ENCODE peak calls at places on chromosomes 11 and 22, in seven cellular contexts. One of them, this sample, is unnamed.

GRCh38 chr11:79471071-79471470 is 30.2 kb upstream of the TENM4 start:
- DNase-seq in lower lobe of right lung: no peak
- DNase-seq in NB4: no peak
- DNase-seq in osteocyte: no peak
- DNase-seq in CD4-positive, alpha-beta T cell: no peak
- DNase-seq in lung: no peak
- DNase-seq in tibial nerve: no peak
- DNase-seq in this sample: no peak

GRCh38 chr22:24435861-24436351 is 8.5 kb downstream of the ADORA2A start:
- DNase-seq in osteocyte: no peak
- DNase-seq in NB4: no peak
- DNase-seq in lung: no peak
- DNase-seq in tibial nerve: peak; percentile 5
- DNase-seq in lower lobe of right lung: no peak
- DNase-seq in CD4-positive, alpha-beta T cell: no peak
- DNase-seq in this sample: no peak

GRCh38 chr11:12494699-12495098 is 117.3 kb downstream of the PARVA start:
- DNase-seq in osteocyte: peak; percentile 0
- DNase-seq in lung: no peak
- DNase-seq in tibial nerve: no peak
- DNase-seq in lower lobe of right lung: no peak
- DNase-seq in CD4-positive, alpha-beta T cell: no peak
- DNase-seq in NB4: no peak
- DNase-seq in this sample: no peak

GRCh38 chr11:1442163-1442562 is 44.4 kb downstream of the MOB2 start:
- DNase-seq in lower lobe of right lung: no peak
- DNase-seq in lung: no peak
- DNase-seq in osteocyte: no peak
- DNase-seq in NB4: no peak
- DNase-seq in CD4-positive, alpha-beta T cell: no peak
- DNase-seq in tibial nerve: no peak
- DNase-seq in this sample: no peak

GRCh38 chr22:20953668-20954500 is 13.2 kb upstream of the AIFM3 start:
- DNase-seq in lower lobe of right lung: no peak
- DNase-seq in tibial nerve: no peak
- DNase-seq in lung: no peak
- DNase-seq in CD4-positive, alpha-beta T cell: no peak
- DNase-seq in NB4: peak; percentile 31
- DNase-seq in osteocyte: no peak
- DNase-seq in this sample: peak; percentile 59

GRCh38 chr11:110971110-110971509 is 258.9 kb upstream of the ARHGAP20 start:
- DNase-seq in CD4-positive, alpha-beta T cell: no peak
- DNase-seq in lower lobe of right lung: no peak
- DNase-seq in osteocyte: no peak
- DNase-seq in lung: no peak
- DNase-seq in NB4: peak; percentile 8
- DNase-seq in tibial nerve: no peak
- DNase-seq in this sample: no peak

GRCh38 chr11:126607374-126607773 is 251.9 kb downstream of the ST3GAL4 start:
- DNase-seq in lower lobe of right lung: no peak
- DNase-seq in lung: no peak
- DNase-seq in osteocyte: no peak
- DNase-seq in tibial nerve: peak; percentile 17
- DNase-seq in NB4: peak; percentile 51
- DNase-seq in CD4-positive, alpha-beta T cell: no peak
- DNase-seq in this sample: no peak

GRCh38 chr11:47001666-47002285 is 65.2 kb downstream of the CSTPP1 start:
- DNase-seq in lung: no peak
- DNase-seq in lower lobe of right lung: no peak
- DNase-seq in CD4-positive, alpha-beta T cell: no peak
- DNase-seq in NB4: peak; percentile 18
- DNase-seq in tibial nerve: no peak
- DNase-seq in osteocyte: no peak
- DNase-seq in this sample: no peak

GRCh38 chr11:35927730-35928129 is 16.1 kb upstream of the LDLRAD3 start:
- DNase-seq in osteocyte: peak; percentile 70
- DNase-seq in tibial nerve: peak; percentile 36
- DNase-seq in CD4-positive, alpha-beta T cell: no peak
- DNase-seq in lower lobe of right lung: peak; percentile 84
- DNase-seq in lung: peak; percentile 87
- DNase-seq in NB4: peak; percentile 93
- DNase-seq in this sample: peak; percentile 68

GRCh38 chr11:1679881-1680280 is 17.1 kb upstream of the KRTAP5-6 start:
- DNase-seq in lung: no peak
- DNase-seq in osteocyte: no peak
- DNase-seq in NB4: no peak
- DNase-seq in tibial nerve: no peak
- DNase-seq in CD4-positive, alpha-beta T cell: no peak
- DNase-seq in lower lobe of right lung: peak; percentile 22
- DNase-seq in this sample: no peak

GRCh38 chr11:12053606-12054361 is 45.4 kb upstream of the DKK3 start:
- DNase-seq in osteocyte: peak; percentile 54
- DNase-seq in lung: no peak
- DNase-seq in lower lobe of right lung: no peak
- DNase-seq in CD4-positive, alpha-beta T cell: no peak
- DNase-seq in NB4: no peak
- DNase-seq in tibial nerve: no peak
- DNase-seq in this sample: no peak

GRCh38 chr11:134880788-134881187 is 468.7 kb upstream of the B3GAT1 start:
- DNase-seq in osteocyte: no peak
- DNase-seq in CD4-positive, alpha-beta T cell: no peak
- DNase-seq in lung: no peak
- DNase-seq in tibial nerve: no peak
- DNase-seq in lower lobe of right lung: no peak
- DNase-seq in NB4: no peak
- DNase-seq in this sample: no peak

GRCh38 chr11:44548032-44548695 is 17.3 kb upstream of the CD82 start:
- DNase-seq in CD4-positive, alpha-beta T cell: no peak
- DNase-seq in tibial nerve: no peak
- DNase-seq in osteocyte: no peak
- DNase-seq in lower lobe of right lung: no peak
- DNase-seq in NB4: no peak
- DNase-seq in lung: no peak
- DNase-seq in this sample: no peak

GRCh38 chr11:10978189-10978588 is 120.3 kb upstream of the ZBED5 start:
- DNase-seq in tibial nerve: no peak
- DNase-seq in lower lobe of right lung: no peak
- DNase-seq in lung: no peak
- DNase-seq in NB4: no peak
- DNase-seq in osteocyte: no peak
- DNase-seq in CD4-positive, alpha-beta T cell: no peak
- DNase-seq in this sample: no peak

GRCh38 chr11:69295079-69295994 is 1.4 kb downstream of the MYEOV start:
- DNase-seq in lung: no peak
- DNase-seq in osteocyte: no peak
- DNase-seq in NB4: no peak
- DNase-seq in tibial nerve: no peak
- DNase-seq in lower lobe of right lung: peak; percentile 44
- DNase-seq in CD4-positive, alpha-beta T cell: no peak
- DNase-seq in this sample: no peak

GRCh38 chr11:68470304-68470811 is 9.8 kb downstream of the PPP6R3 start:
- DNase-seq in lung: no peak
- DNase-seq in tibial nerve: no peak
- DNase-seq in lower lobe of right lung: no peak
- DNase-seq in osteocyte: peak; percentile 66
- DNase-seq in CD4-positive, alpha-beta T cell: no peak
- DNase-seq in NB4: no peak
- DNase-seq in this sample: no peak

DNA sequence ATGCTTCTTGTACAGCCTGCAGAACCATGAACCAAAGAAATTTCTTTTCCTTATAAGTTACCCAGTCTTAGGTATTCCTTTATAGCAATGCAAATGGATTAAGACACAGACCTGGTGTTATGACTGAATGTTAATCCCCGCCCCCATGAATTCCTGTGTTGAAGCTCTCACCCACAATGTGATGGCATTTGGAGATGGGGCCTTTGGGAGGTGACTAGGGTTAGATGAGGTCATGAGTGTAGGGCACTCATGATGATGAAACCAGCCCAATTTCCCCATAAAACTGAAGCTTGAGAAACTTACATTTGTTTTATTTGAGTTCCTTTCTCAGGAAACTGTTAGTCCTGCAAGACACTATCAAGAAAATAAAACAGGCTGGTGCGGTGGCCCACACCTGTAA is 115.8 kb upstream of the THY1 start:
- DNase-seq in CD4-positive, alpha-beta T cell: no peak
- DNase-seq in tibial nerve: no peak
- DNase-seq in NB4: peak; percentile 96
- DNase-seq in lower lobe of right lung: no peak
- DNase-seq in lung: no peak
- DNase-seq in osteocyte: no peak
- DNase-seq in this sample: no peak
- TF ChIP-seq CTCF in CD4-positive, alpha-beta T cell: no peak
- TF ChIP-seq CTCF in tibial nerve: no peak
- TF ChIP-seq CTCF in NB4: no peak
- TF ChIP-seq CTCF in lower lobe of right lung: no peak
- TF ChIP-seq CTCF in lung: no peak
- TF ChIP-seq CTCF in osteocyte: no peak
- TF ChIP-seq CTCF in this sample: no peak

GRCh38 chr11:117201906-117202305 is 2.7 kb downstream of the TAGLN start:
- DNase-seq in lower lobe of right lung: no peak
- DNase-seq in CD4-positive, alpha-beta T cell: no peak
- DNase-seq in lung: no peak
- DNase-seq in tibial nerve: no peak
- DNase-seq in NB4: no peak
- DNase-seq in osteocyte: no peak
- DNase-seq in this sample: no peak

GRCh38 chr11:117201516-117201866 is 2.3 kb downstream of the TAGLN start:
- DNase-seq in CD4-positive, alpha-beta T cell: no peak
- DNase-seq in NB4: no peak
- DNase-seq in lung: no peak
- DNase-seq in tibial nerve: no peak
- DNase-seq in lower lobe of right lung: no peak
- DNase-seq in osteocyte: no peak
- DNase-seq in this sample: no peak

GRCh38 chr11:117202386-117203068 is 3.4 kb downstream of the TAGLN start:
- DNase-seq in CD4-positive, alpha-beta T cell: no peak
- DNase-seq in osteocyte: no peak
- DNase-seq in NB4: no peak
- DNase-seq in tibial nerve: no peak
- DNase-seq in lung: no peak
- DNase-seq in lower lobe of right lung: no peak
- DNase-seq in this sample: no peak

GRCh38 chr11:117199916-117200812 is 994 bp downstream of the TAGLN start:
- DNase-seq in NB4: no peak
- DNase-seq in CD4-positive, alpha-beta T cell: no peak
- DNase-seq in osteocyte: no peak
- DNase-seq in lung: no peak
- DNase-seq in lower lobe of right lung: peak; percentile 26
- DNase-seq in tibial nerve: no peak
- DNase-seq in this sample: no peak

DNA sequence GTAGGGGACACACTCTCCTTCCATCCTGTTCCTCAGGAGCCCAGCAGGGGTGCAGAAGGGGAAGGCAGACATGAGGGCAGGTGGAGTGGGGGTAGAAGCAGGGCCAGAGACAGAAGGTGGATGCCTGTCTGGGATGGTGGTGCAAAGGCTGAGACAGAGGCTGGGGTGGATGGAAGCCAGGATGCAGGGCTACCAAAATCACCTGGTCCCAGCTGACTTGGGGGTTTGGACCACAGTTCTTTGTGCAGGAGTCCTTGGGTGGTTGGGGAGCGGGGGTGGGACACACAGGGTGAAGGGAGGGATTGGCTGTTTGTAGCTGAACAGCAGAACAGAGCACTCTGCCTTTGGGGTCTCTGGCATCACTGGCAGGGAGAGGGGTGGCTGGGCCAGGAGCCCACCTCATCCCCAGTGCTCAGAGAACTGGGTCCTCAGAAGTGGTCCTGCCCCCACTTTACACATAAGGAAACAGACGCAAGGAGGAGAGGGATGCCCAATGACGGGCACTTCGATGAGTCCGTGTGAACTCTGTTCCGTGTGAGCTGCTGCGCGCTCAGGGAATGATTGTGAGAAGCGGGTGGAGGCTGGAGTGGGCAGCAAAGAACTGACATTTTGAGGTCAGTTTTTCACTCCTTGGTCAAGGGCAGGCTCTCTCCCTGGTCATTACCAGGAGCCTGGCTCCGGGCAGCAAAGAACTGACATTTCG is 1.8 kb downstream of the TAGLN start:
- DNase-seq in lower lobe of right lung: no peak
- DNase-seq in lung: no peak
- DNase-seq in tibial nerve: no peak
- DNase-seq in osteocyte: no peak
- DNase-seq in CD4-positive, alpha-beta T cell: no peak
- DNase-seq in NB4: no peak
- DNase-seq in this sample: no peak
- TF ChIP-seq CTCF in lower lobe of right lung: no peak
- TF ChIP-seq CTCF in lung: no peak
- TF ChIP-seq CTCF in tibial nerve: no peak
- TF ChIP-seq CTCF in osteocyte: no peak
- TF ChIP-seq CTCF in CD4-positive, alpha-beta T cell: no peak
- TF ChIP-seq CTCF in NB4: no peak
- TF ChIP-seq CTCF in this sample: no peak

GRCh38 chr11:67276821-67277230 is 10.6 kb downstream of the GRK2 start:
- DNase-seq in CD4-positive, alpha-beta T cell: peak; percentile 6
- DNase-seq in tibial nerve: no peak
- DNase-seq in lung: no peak
- DNase-seq in osteocyte: no peak
- DNase-seq in NB4: peak; percentile 98
- DNase-seq in lower lobe of right lung: peak; percentile 73
- DNase-seq in this sample: no peak
- TF ChIP-seq CTCF in CD4-positive, alpha-beta T cell: no peak
- TF ChIP-seq CTCF in tibial nerve: no peak
- TF ChIP-seq CTCF in lung: no peak
- TF ChIP-seq CTCF in osteocyte: no peak
- TF ChIP-seq CTCF in NB4: peak; percentile 60
- TF ChIP-seq CTCF in lower lobe of right lung: peak; percentile 33
- TF ChIP-seq CTCF in this sample: no peak

GRCh38 chr22:27028093-27028492 is 370.7 kb downstream of the MIAT start:
- DNase-seq in lung: no peak
- DNase-seq in tibial nerve: no peak
- DNase-seq in CD4-positive, alpha-beta T cell: no peak
- DNase-seq in lower lobe of right lung: no peak
- DNase-seq in NB4: no peak
- DNase-seq in osteocyte: no peak
- DNase-seq in this sample: no peak

GRCh38 chr22:27029584-27030130 is 372.3 kb downstream of the MIAT start:
- DNase-seq in lower lobe of right lung: no peak
- DNase-seq in NB4: no peak
- DNase-seq in osteocyte: no peak
- DNase-seq in lung: no peak
- DNase-seq in tibial nerve: no peak
- DNase-seq in CD4-positive, alpha-beta T cell: no peak
- DNase-seq in this sample: no peak

DNA sequence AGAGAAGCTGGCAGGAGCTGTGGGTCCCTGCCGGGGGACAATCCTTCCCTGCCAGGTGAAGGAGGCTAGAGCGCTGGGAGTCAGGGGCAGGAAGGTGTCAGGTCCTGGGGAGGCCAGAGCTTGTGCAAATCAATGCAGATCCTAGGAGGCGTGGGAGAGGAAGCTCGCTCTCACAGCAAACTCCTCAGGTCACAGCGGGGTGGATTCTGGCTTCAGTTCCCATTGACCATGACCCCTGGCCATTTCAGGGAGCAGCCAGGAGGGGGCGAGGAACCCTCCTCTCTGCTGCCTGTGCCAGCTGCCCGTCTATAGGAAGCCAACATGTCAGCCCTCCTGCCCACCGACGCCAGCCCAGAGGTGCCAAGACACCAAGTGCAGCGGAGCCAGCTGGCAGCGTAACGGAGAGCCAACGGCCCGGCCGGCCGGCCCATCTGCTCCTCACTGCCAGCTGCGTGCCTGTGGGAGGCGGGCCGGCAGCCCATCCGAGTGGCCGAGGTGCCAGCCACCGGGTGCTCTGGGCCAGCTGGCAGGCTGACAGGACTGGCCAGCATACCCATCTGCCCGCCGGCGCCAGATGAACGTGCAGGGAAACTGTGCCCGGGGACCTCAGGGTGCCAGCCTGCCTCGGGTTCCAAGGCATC is 374.9 kb downstream of the MIAT start:
- DNase-seq in osteocyte: no peak
- DNase-seq in lower lobe of right lung: no peak
- DNase-seq in CD4-positive, alpha-beta T cell: no peak
- DNase-seq in NB4: peak; percentile 7
- DNase-seq in tibial nerve: no peak
- DNase-seq in lung: no peak
- DNase-seq in this sample: no peak
- TF ChIP-seq CTCF in osteocyte: peak; percentile 32
- TF ChIP-seq CTCF in lower lobe of right lung: no peak
- TF ChIP-seq CTCF in CD4-positive, alpha-beta T cell: no peak
- TF ChIP-seq CTCF in NB4: peak; percentile 32
- TF ChIP-seq CTCF in tibial nerve: no peak
- TF ChIP-seq CTCF in lung: no peak
- TF ChIP-seq CTCF in this sample: peak; percentile 26